ENCODE peak calls at places on chromosome 12, in five cellular contexts. L is heart left ventricle, E is mammary epithelial cell, H is WERI-Rb-1, K is GM12865. B is an unnamed sample.
A peak's percentile ranks its signal among the peaks of the same experiment; 100 is the strongest.

GRCh38 chr12:67069451-67070306 is 199.5 kb upstream of the CAND1 start:
- DNase-seq in K (peak; percentile 48), E (peak; percentile 47), H (peak; percentile 70), L (no peak), B (no peak)

GRCh38 chr12:31702047-31702446 is 26.8 kb downstream of the AMN1 start:
- DNase-seq in K (no peak), L (no peak), H (peak; percentile 65), E (peak; percentile 45), B (peak; percentile 17)

GRCh38 chr12:46461459-46461858 is 88.9 kb upstream of the SLC38A2 start:
- DNase-seq in H (no peak), L (no peak), E (no peak), K (no peak), B (no peak)

GRCh38 chr12:50201987-50202521 is 34.9 kb upstream of the CERS5 start:
- DNase-seq in H (no peak), E (peak; percentile 93), L (no peak), K (no peak), B (peak; percentile 86)

GRCh38 chr12:114001731-114002340 is 35.7 kb upstream of the RBM19 start:
- DNase-seq in L (no peak), H (no peak), K (no peak), E (no peak), B (no peak)

GRCh38 chr12:26680724-26681455 is 152.1 kb downstream of the ITPR2 start:
- DNase-seq in K (no peak), E (peak; percentile 9), L (no peak), H (no peak), B (peak; percentile 84)

GRCh38 chr12:95259368-95259767 is 41.8 kb downstream of the VEZT start:
- DNase-seq in K (no peak), H (no peak), L (no peak), E (no peak), B (no peak)

GRCh38 chr12:64352181-64352580 is 38.4 kb downstream of the C12orf56 start:
- DNase-seq in K (peak; percentile 18), L (no peak), E (no peak), H (no peak), B (no peak)

GRCh38 chr12:113725557-113725876 is 240.6 kb downstream of the RBM19 start:
- DNase-seq in H (peak; percentile 38), K (no peak), L (no peak), E (no peak), B (no peak)

GRCh38 chr12:101038289-101038871 is 171.7 kb downstream of the SLC5A8 start:
- DNase-seq in L (no peak), E (no peak), K (peak; percentile 3), H (no peak), B (peak; percentile 36)
- TF ChIP-seq CTCF in L (no peak), E (no peak), K (no peak), H (no peak), B (no peak)

GRCh38 chr12:131045705-131046460 is 92.2 kb downstream of the ADGRD1 start:
- DNase-seq in E (no peak), H (no peak), K (no peak), L (no peak), B (no peak)

GRCh38 chr12:131048611-131048990 is 94.9 kb downstream of the ADGRD1 start:
- DNase-seq in H (no peak), L (no peak), E (no peak), K (no peak), B (no peak)

GRCh38 chr12:131047789-131048610 is 94.3 kb downstream of the ADGRD1 start:
- DNase-seq in L (peak; percentile 63), K (no peak), E (no peak), H (peak; percentile 58), B (no peak)

GRCh38 chr12:131049002-131049401 is 95.3 kb downstream of the ADGRD1 start:
- DNase-seq in E (no peak), H (no peak), L (no peak), K (no peak), B (no peak)

GRCh38 chr12:131046813-131047788 is 93.4 kb downstream of the ADGRD1 start:
- DNase-seq in H (no peak), E (no peak), L (peak; percentile 67), K (peak; percentile 36), B (no peak)
- TF ChIP-seq CTCF in H (no peak), E (no peak), L (peak; percentile 14), K (no peak), B (no peak)

GRCh38 chr12:116202433-116202832 is 75.1 kb downstream of the MED13L start:
- DNase-seq in K (no peak), E (no peak), H (no peak), L (no peak), B (peak; percentile 20)

GRCh38 chr12:116204169-116204568 is 73.3 kb downstream of the MED13L start:
- DNase-seq in E (no peak), K (no peak), H (no peak), L (no peak), B (no peak)

GRCh38 chr12:116201908-116202307 is 75.6 kb downstream of the MED13L start:
- DNase-seq in E (no peak), L (no peak), K (no peak), H (no peak), B (peak; percentile 78)

GRCh38 chr12:116201359-116201758 is 76.1 kb downstream of the MED13L start:
- DNase-seq in H (no peak), K (no peak), L (no peak), E (no peak), B (no peak)

GRCh38 chr12:116202940-116203339 is 74.6 kb downstream of the MED13L start:
- DNase-seq in K (no peak), H (no peak), L (no peak), E (no peak), B (peak; percentile 50)
- TF ChIP-seq CTCF in K (no peak), H (no peak), L (no peak), E (no peak), B (peak; percentile 57)

GRCh38 chr12:14138495-14138894 is 157.1 kb upstream of the GRIN2B start:
- DNase-seq in L (no peak), H (peak; percentile 34), K (peak; percentile 17), E (no peak), B (no peak)
- TF ChIP-seq CTCF in L (peak; percentile 12), H (peak; percentile 69), K (peak; percentile 32), E (no peak), B (no peak)

B was measured in AG10803.